ENCODE peak calls at places on chromosomes 5 and 9, in four cellular contexts. One of them, this sample, is unnamed. For H3K4me1, the result is how much of the 10 kb centered on the place peaks cover.

GRCh38 chr5:93017854-93018253 is 563.2 kb downstream of the NR2F1-AS1 start:
- DNase-seq in naive thymus-derived CD4-positive, alpha-beta T cell: no peak
- DNase-seq in left lung: no peak
- DNase-seq in hepatocyte: no peak
- DNase-seq in this sample: no peak

GRCh38 chr9:134663084-134663483 is 21.5 kb downstream of the COL5A1 start:
- DNase-seq in left lung: peak
- DNase-seq in hepatocyte: no peak
- DNase-seq in naive thymus-derived CD4-positive, alpha-beta T cell: no peak
- DNase-seq in this sample: no peak

GRCh38 chr5:110880413-110880812 is 141.6 kb downstream of the SLC25A46 start:
- DNase-seq in left lung: no peak
- DNase-seq in naive thymus-derived CD4-positive, alpha-beta T cell: no peak
- DNase-seq in hepatocyte: peak
- DNase-seq in this sample: no peak

GRCh38 chr5:108451269-108451668 is 69.4 kb upstream of the FBXL17 start:
- DNase-seq in naive thymus-derived CD4-positive, alpha-beta T cell: no peak
- DNase-seq in hepatocyte: no peak
- DNase-seq in left lung: no peak
- DNase-seq in this sample: no peak

GRCh38 chr9:109317311-109317978 is 3.4 kb downstream of the EPB41L4B start:
- DNase-seq in hepatocyte: no peak
- DNase-seq in left lung: no peak
- DNase-seq in naive thymus-derived CD4-positive, alpha-beta T cell: no peak
- DNase-seq in this sample: no peak

GRCh38 chr5:136061630-136062381 is 33.0 kb downstream of the TGFBI start:
- DNase-seq in naive thymus-derived CD4-positive, alpha-beta T cell: no peak
- DNase-seq in hepatocyte: no peak
- DNase-seq in left lung: peak
- DNase-seq in this sample: no peak

GRCh38 chr9:36748322-36748899 is 175.7 kb downstream of the MELK start:
- DNase-seq in naive thymus-derived CD4-positive, alpha-beta T cell: peak
- DNase-seq in left lung: peak
- DNase-seq in hepatocyte: peak
- DNase-seq in this sample: no peak

GRCh38 chr9:123795336-123795735 is 134.6 kb downstream of the DENND1A start:
- DNase-seq in naive thymus-derived CD4-positive, alpha-beta T cell: no peak
- DNase-seq in hepatocyte: no peak
- DNase-seq in left lung: no peak
- DNase-seq in this sample: no peak

GRCh38 chr9:16884952-16885513 is 14.6 kb upstream of the BNC2 start:
- DNase-seq in left lung: peak
- DNase-seq in naive thymus-derived CD4-positive, alpha-beta T cell: no peak
- DNase-seq in hepatocyte: no peak
- DNase-seq in this sample: no peak

GRCh38 chr5:178436326-178436940 is 153.8 kb downstream of the COL23A1 start:
- DNase-seq in hepatocyte: no peak
- DNase-seq in left lung: no peak
- DNase-seq in naive thymus-derived CD4-positive, alpha-beta T cell: no peak
- DNase-seq in this sample: no peak

GRCh38 chr9:34988218-34989055 is 1.1 kb upstream of the DNAJB5 start:
- DNase-seq in hepatocyte: no peak
- DNase-seq in left lung: peak
- DNase-seq in naive thymus-derived CD4-positive, alpha-beta T cell: no peak
- DNase-seq in this sample: peak

GRCh38 chr5:109102291-109102690 is 307.5 kb downstream of the PJA2 start:
- DNase-seq in naive thymus-derived CD4-positive, alpha-beta T cell: no peak
- DNase-seq in left lung: no peak
- DNase-seq in hepatocyte: no peak
- DNase-seq in this sample: no peak

GRCh38 chr9:137077758-137078693 is 709 bp downstream of the UAP1L1 start:
- DNase-seq in naive thymus-derived CD4-positive, alpha-beta T cell: peak
- DNase-seq in left lung: no peak
- DNase-seq in hepatocyte: no peak
- DNase-seq in this sample: peak

GRCh38 chr5:173287086-173287485 is 41.1 kb downstream of the STC2 start:
- DNase-seq in left lung: no peak
- DNase-seq in hepatocyte: no peak
- DNase-seq in naive thymus-derived CD4-positive, alpha-beta T cell: no peak
- DNase-seq in this sample: no peak

GRCh38 chr5:6182271-6182815 is 196.0 kb downstream of the MED10 start:
- DNase-seq in hepatocyte: no peak
- DNase-seq in naive thymus-derived CD4-positive, alpha-beta T cell: no peak
- DNase-seq in left lung: no peak
- DNase-seq in this sample: no peak

GRCh38 chr5:32172908-32173393 is 1.2 kb downstream of the GOLPH3 start:
- DNase-seq in naive thymus-derived CD4-positive, alpha-beta T cell: peak
- DNase-seq in left lung: no peak
- DNase-seq in hepatocyte: no peak
- DNase-seq in this sample: peak

GRCh38 chr9:37191403-37192089 is 71.2 kb downstream of the ZCCHC7 start:
- DNase-seq in hepatocyte: no peak
- DNase-seq in naive thymus-derived CD4-positive, alpha-beta T cell: no peak
- DNase-seq in left lung: no peak
- DNase-seq in this sample: no peak

GRCh38 chr9:117276444-117276843 is 138.4 kb downstream of the ASTN2 start:
- DNase-seq in left lung: no peak
- DNase-seq in hepatocyte: no peak
- DNase-seq in naive thymus-derived CD4-positive, alpha-beta T cell: no peak
- DNase-seq in this sample: no peak

GRCh38 chr5:113601423-113601822 is 87.9 kb downstream of the YTHDC2 start:
- DNase-seq in hepatocyte: no peak
- DNase-seq in naive thymus-derived CD4-positive, alpha-beta T cell: no peak
- DNase-seq in left lung: no peak
- DNase-seq in this sample: no peak

GRCh38 chr5:2764581-2764980 is 13.1 kb upstream of the IRX2 start:
- DNase-seq in hepatocyte: no peak
- DNase-seq in left lung: no peak
- DNase-seq in naive thymus-derived CD4-positive, alpha-beta T cell: no peak
- DNase-seq in this sample: no peak

GRCh38 chr9:119036969-119037368 is 332.3 kb downstream of the BRINP1 start:
- DNase-seq in left lung: no peak
- DNase-seq in naive thymus-derived CD4-positive, alpha-beta T cell: no peak
- DNase-seq in hepatocyte: no peak
- DNase-seq in this sample: no peak

GRCh38 chr5:69431424-69432303 is 16.7 kb downstream of the MARVELD2 start:
- DNase-seq in naive thymus-derived CD4-positive, alpha-beta T cell: no peak
- DNase-seq in left lung: no peak
- DNase-seq in hepatocyte: no peak
- DNase-seq in this sample: no peak

GRCh38 chr9:76980566-76980965 is 38.9 kb upstream of the FOXB2 start:
- DNase-seq in left lung: no peak
- DNase-seq in hepatocyte: no peak
- DNase-seq in naive thymus-derived CD4-positive, alpha-beta T cell: no peak
- DNase-seq in this sample: no peak

GRCh38 chr5:757346-757930 is 27.1 kb downstream of the ZDHHC11B start:
- DNase-seq in hepatocyte: no peak
- DNase-seq in naive thymus-derived CD4-positive, alpha-beta T cell: no peak
- DNase-seq in left lung: no peak
- DNase-seq in this sample: no peak

GRCh38 chr5:61252643-61252925 is 79.5 kb upstream of the ZSWIM6 start:
- DNase-seq in naive thymus-derived CD4-positive, alpha-beta T cell: no peak
- DNase-seq in hepatocyte: no peak
- DNase-seq in left lung: no peak
- DNase-seq in this sample: no peak

GRCh38 chr5:40052812-40053211 is 626.9 kb upstream of the PTGER4 start:
- DNase-seq in naive thymus-derived CD4-positive, alpha-beta T cell: no peak
- DNase-seq in left lung: no peak
- DNase-seq in hepatocyte: peak
- DNase-seq in this sample: no peak

GRCh38 chr5:160398806-160399205 is 1.0 kb downstream of the FAM200C start:
- DNase-seq in left lung: no peak
- DNase-seq in naive thymus-derived CD4-positive, alpha-beta T cell: no peak
- DNase-seq in hepatocyte: no peak
- DNase-seq in this sample: no peak

GRCh38 chr9:126393876-126394275 is 67.2 kb downstream of the MVB12B start:
- DNase-seq in hepatocyte: no peak
- DNase-seq in naive thymus-derived CD4-positive, alpha-beta T cell: no peak
- DNase-seq in left lung: no peak
- DNase-seq in this sample: no peak

GRCh38 chr9:18720691-18721090 is 246.7 kb downstream of the ADAMTSL1 start:
- DNase-seq in left lung: no peak
- DNase-seq in hepatocyte: no peak
- DNase-seq in naive thymus-derived CD4-positive, alpha-beta T cell: no peak
- DNase-seq in this sample: no peak

GRCh38 chr5:141392429-141393198 is at the start of gene PCDHGA8:
- DNase-seq in left lung: no peak
- DNase-seq in hepatocyte: no peak
- DNase-seq in naive thymus-derived CD4-positive, alpha-beta T cell: no peak
- DNase-seq in this sample: no peak

GRCh38 chr9:111991179-111991578 is 94.6 kb downstream of the UGCG start:
- DNase-seq in hepatocyte: no peak
- DNase-seq in naive thymus-derived CD4-positive, alpha-beta T cell: no peak
- DNase-seq in left lung: no peak
- DNase-seq in this sample: no peak
- H3K4me3 ChIP-seq in hepatocyte: no peak
- H3K4me3 ChIP-seq in naive thymus-derived CD4-positive, alpha-beta T cell: no peak
- H3K4me3 ChIP-seq in left lung: no peak
- H3K4me3 ChIP-seq in this sample: no peak

GRCh38 chr9:114170792-114171461 is 15.6 kb downstream of the COL27A1 start:
- DNase-seq in hepatocyte: no peak
- DNase-seq in left lung: no peak
- DNase-seq in naive thymus-derived CD4-positive, alpha-beta T cell: no peak
- DNase-seq in this sample: no peak

GRCh38 chr9:114169940-114170791 is 14.8 kb downstream of the COL27A1 start:
- DNase-seq in hepatocyte: no peak
- DNase-seq in naive thymus-derived CD4-positive, alpha-beta T cell: no peak
- DNase-seq in left lung: no peak
- DNase-seq in this sample: no peak

GRCh38 chr9:114169029-114169939 is 13.9 kb downstream of the COL27A1 start:
- DNase-seq in naive thymus-derived CD4-positive, alpha-beta T cell: no peak
- DNase-seq in left lung: no peak
- DNase-seq in hepatocyte: no peak
- DNase-seq in this sample: no peak

GRCh38 chr9:114172981-114173833 is 17.9 kb downstream of the COL27A1 start:
- DNase-seq in hepatocyte: peak
- DNase-seq in naive thymus-derived CD4-positive, alpha-beta T cell: no peak
- DNase-seq in left lung: no peak
- DNase-seq in this sample: no peak

DNA sequence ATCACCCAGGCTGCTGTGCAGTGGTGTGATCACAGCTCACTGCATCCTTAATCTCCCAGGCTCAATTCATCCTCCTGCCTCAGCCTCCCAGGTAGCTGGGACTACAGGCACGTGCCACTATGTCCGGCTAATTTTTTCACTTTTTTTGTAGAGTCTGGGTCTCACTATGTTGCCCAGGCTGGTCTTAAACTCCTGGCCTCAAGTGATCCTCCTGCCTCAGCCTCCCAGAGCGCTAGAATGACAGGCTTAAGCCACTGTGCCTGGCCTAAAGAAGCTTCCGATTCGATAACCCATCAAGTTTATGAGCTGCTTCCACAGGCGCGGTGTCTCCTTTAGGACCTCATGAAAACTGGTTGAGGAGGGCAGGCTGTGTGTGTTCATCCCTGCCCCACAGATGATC is 16.2 kb downstream of the COL27A1 start:
- DNase-seq in naive thymus-derived CD4-positive, alpha-beta T cell: no peak
- DNase-seq in left lung: no peak
- DNase-seq in hepatocyte: no peak
- DNase-seq in this sample: no peak
- H3K4me1 ChIP-seq in naive thymus-derived CD4-positive, alpha-beta T cell: under half
- H3K4me1 ChIP-seq in left lung: under half
- H3K4me1 ChIP-seq in hepatocyte: under half
- H3K4me1 ChIP-seq in this sample: under half

GRCh38 chr5:174729075-174729680 is 4.8 kb downstream of the MSX2 start:
- DNase-seq in hepatocyte: no peak
- DNase-seq in naive thymus-derived CD4-positive, alpha-beta T cell: no peak
- DNase-seq in left lung: no peak
- DNase-seq in this sample: no peak

GRCh38 chr5:174725991-174726601 is 1.7 kb downstream of the MSX2 start:
- DNase-seq in left lung: no peak
- DNase-seq in naive thymus-derived CD4-positive, alpha-beta T cell: no peak
- DNase-seq in hepatocyte: no peak
- DNase-seq in this sample: no peak

GRCh38 chr5:174725261-174725990 is 1.0 kb downstream of the MSX2 start:
- DNase-seq in hepatocyte: no peak
- DNase-seq in naive thymus-derived CD4-positive, alpha-beta T cell: no peak
- DNase-seq in left lung: no peak
- DNase-seq in this sample: no peak

GRCh38 chr5:174727794-174728662 is 3.6 kb downstream of the MSX2 start:
- DNase-seq in naive thymus-derived CD4-positive, alpha-beta T cell: no peak
- DNase-seq in hepatocyte: no peak
- DNase-seq in left lung: no peak
- DNase-seq in this sample: no peak

DNA sequence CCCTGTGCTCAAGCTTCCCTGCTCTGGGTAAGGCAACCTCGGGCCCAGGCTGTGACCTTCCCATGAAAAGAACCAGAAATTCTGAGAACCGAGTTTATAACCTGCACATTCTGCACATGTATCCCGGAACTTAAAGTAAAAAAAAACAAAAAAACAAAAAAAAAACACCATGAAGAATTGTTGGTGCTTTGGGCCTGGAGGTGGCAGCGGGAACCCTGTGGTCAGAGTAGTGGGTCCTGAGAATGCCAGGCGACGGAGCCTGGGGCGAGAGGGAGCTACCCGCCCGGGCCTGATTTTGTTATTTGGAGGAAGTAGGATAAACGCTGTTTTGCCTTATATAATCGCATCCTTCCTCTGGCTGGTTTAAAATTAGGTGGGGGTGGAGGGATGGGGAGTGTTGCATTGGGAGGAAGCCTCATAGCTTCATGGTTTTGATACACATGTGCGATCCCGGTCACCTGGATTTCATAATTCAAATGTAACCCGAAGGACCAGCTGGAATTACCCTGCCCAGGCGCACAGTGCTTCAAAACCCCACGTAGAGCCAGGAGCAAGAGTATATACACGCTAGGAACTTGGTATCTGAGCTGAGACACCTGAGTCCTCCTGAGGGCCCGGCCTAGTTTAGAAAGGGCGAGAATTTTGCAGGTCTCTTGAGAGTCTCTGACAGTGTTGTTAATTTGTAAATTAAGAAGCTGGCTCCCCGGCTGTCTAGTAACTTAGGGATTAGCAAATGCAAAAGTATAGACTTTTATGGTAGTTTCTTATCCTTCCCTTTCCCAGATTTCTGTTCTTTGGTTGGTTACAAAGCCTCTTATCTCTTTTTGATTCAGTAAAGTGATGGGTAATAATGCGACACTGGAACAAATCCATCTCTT is 2.8 kb downstream of the MSX2 start:
- DNase-seq in left lung: no peak
- DNase-seq in naive thymus-derived CD4-positive, alpha-beta T cell: no peak
- DNase-seq in hepatocyte: no peak
- DNase-seq in this sample: no peak
- H3K4me3 ChIP-seq in left lung: no peak
- H3K4me3 ChIP-seq in naive thymus-derived CD4-positive, alpha-beta T cell: no peak
- H3K4me3 ChIP-seq in hepatocyte: peak
- H3K4me3 ChIP-seq in this sample: no peak

DNA sequence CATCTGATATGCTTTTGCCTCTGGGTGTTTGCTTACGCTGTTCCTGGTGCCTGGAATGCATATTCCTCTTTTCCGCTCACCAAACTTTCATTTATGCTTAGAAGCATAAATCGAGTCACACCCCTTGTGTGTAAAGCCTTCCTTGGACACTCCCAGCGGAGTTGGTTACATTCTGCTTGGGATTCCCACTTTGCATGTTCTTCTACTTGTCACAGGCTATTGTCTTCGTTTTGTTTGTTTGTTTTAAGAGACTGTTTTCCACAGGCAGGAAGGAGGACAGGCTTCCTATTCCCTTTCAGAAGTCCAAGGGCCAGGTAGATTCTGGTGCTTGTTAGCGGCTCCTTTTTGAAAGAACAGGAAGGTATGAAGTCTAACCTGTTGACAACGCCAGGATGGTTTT is 76.6 kb downstream of the SEC61B start:
- DNase-seq in hepatocyte: no peak
- DNase-seq in naive thymus-derived CD4-positive, alpha-beta T cell: no peak
- DNase-seq in left lung: no peak
- DNase-seq in this sample: no peak
- H3K4me1 ChIP-seq in hepatocyte: under half
- H3K4me1 ChIP-seq in naive thymus-derived CD4-positive, alpha-beta T cell: under half
- H3K4me1 ChIP-seq in left lung: under half
- H3K4me1 ChIP-seq in this sample: under half